ENCODE peak calls at places on chromosomes 11 and 22, in four cellular contexts. One of them, this sample, is unnamed.

GRCh38 chr11:126830216-126830615 is 170.4 kb downstream of the KIRREL3 start:
- DNase-seq in HepG2: no peak
- DNase-seq in H1: no peak
- DNase-seq in K562: no peak
- DNase-seq in this sample: no peak

GRCh38 chr22:29032584-29032983 is 29.0 kb downstream of the C22orf31 start:
- DNase-seq in K562: no peak
- DNase-seq in HepG2: no peak
- DNase-seq in H1: no peak
- DNase-seq in this sample: no peak

GRCh38 chr22:44988671-44989070 is 21.1 kb downstream of the PHF21B start:
- DNase-seq in K562: peak; percentile 11
- DNase-seq in HepG2: no peak
- DNase-seq in H1: no peak
- DNase-seq in this sample: no peak

GRCh38 chr11:75534291-75535038 is 8.7 kb upstream of the GDPD5 start:
- DNase-seq in HepG2: no peak
- DNase-seq in K562: peak; percentile 97
- DNase-seq in H1: no peak
- DNase-seq in this sample: no peak

GRCh38 chr11:69662021-69662698 is 13.0 kb downstream of the LTO1 start:
- DNase-seq in K562: no peak
- DNase-seq in HepG2: no peak
- DNase-seq in H1: no peak
- DNase-seq in this sample: no peak

GRCh38 chr11:63911440-63911839 is 5.5 kb downstream of the RCOR2 start:
- DNase-seq in HepG2: no peak
- DNase-seq in H1: no peak
- DNase-seq in K562: no peak
- DNase-seq in this sample: no peak

GRCh38 chr11:111422494-111423249 is 43.6 kb upstream of the POU2AF1 start:
- DNase-seq in K562: peak; percentile 59
- DNase-seq in H1: peak; percentile 56
- DNase-seq in HepG2: peak; percentile 82
- DNase-seq in this sample: no peak

GRCh38 chr11:43708776-43709175 is 28.2 kb downstream of the HSD17B12 start:
- DNase-seq in H1: no peak
- DNase-seq in HepG2: no peak
- DNase-seq in K562: no peak
- DNase-seq in this sample: no peak

GRCh38 chr11:5007561-5007960 is 12.9 kb downstream of the OR51L1 start:
- DNase-seq in K562: peak; percentile 12
- DNase-seq in H1: no peak
- DNase-seq in HepG2: no peak
- DNase-seq in this sample: no peak

GRCh38 chr11:110131386-110132123 is 38.4 kb downstream of the ZC3H12C start:
- DNase-seq in K562: no peak
- DNase-seq in HepG2: no peak
- DNase-seq in H1: no peak
- DNase-seq in this sample: no peak

GRCh38 chr11:76616676-76617552 is 53.6 kb downstream of the LRRC32 start:
- DNase-seq in H1: no peak
- DNase-seq in HepG2: no peak
- DNase-seq in K562: no peak
- DNase-seq in this sample: no peak

GRCh38 chr11:122656631-122657101 is 1.1 kb downstream of the UBASH3B start:
- DNase-seq in HepG2: no peak
- DNase-seq in K562: no peak
- DNase-seq in H1: no peak
- DNase-seq in this sample: no peak

GRCh38 chr22:46578824-46579561 is 41.2 kb upstream of the GRAMD4 start:
- DNase-seq in HepG2: peak; percentile 64
- DNase-seq in K562: peak; percentile 59
- DNase-seq in H1: no peak
- DNase-seq in this sample: no peak

GRCh38 chr11:10659339-10660216 is 34.0 kb downstream of the IRAG1 start:
- DNase-seq in H1: no peak
- DNase-seq in HepG2: peak; percentile 91
- DNase-seq in K562: peak; percentile 89
- DNase-seq in this sample: no peak

GRCh38 chr11:69231466-69232018 is 62.4 kb upstream of the MYEOV start:
- DNase-seq in H1: no peak
- DNase-seq in K562: no peak
- DNase-seq in HepG2: no peak
- DNase-seq in this sample: no peak

GRCh38 chr11:126990716-126991480 is 9.7 kb downstream of the KIRREL3 start:
- DNase-seq in H1: no peak
- DNase-seq in K562: no peak
- DNase-seq in HepG2: no peak
- DNase-seq in this sample: no peak

GRCh38 chr22:30159561-30160353 is 79.5 kb downstream of the HORMAD2 start:
- DNase-seq in K562: no peak
- DNase-seq in H1: no peak
- DNase-seq in HepG2: peak; percentile 12
- DNase-seq in this sample: no peak

GRCh38 chr22:44728761-44729261 is 23.6 kb upstream of the ARHGAP8 start:
- DNase-seq in K562: no peak
- DNase-seq in HepG2: no peak
- DNase-seq in H1: no peak
- DNase-seq in this sample: no peak

GRCh38 chr11:131910491-131911387 is 540.3 kb downstream of the NTM start:
- DNase-seq in K562: no peak
- DNase-seq in HepG2: no peak
- DNase-seq in H1: no peak
- DNase-seq in this sample: no peak

GRCh38 chr11:45860764-45861510 is 13.7 kb downstream of the CRY2 start:
- DNase-seq in K562: no peak
- DNase-seq in H1: no peak
- DNase-seq in HepG2: no peak
- DNase-seq in this sample: no peak

GRCh38 chr22:37230673-37231405 is 13.2 kb downstream of the RAC2 start:
- DNase-seq in HepG2: no peak
- DNase-seq in H1: no peak
- DNase-seq in K562: no peak
- DNase-seq in this sample: peak; percentile 61

GRCh38 chr22:20013382-20013871 is 3.2 kb downstream of the ARVCF start:
- DNase-seq in H1: peak; percentile 47
- DNase-seq in HepG2: peak; percentile 45
- DNase-seq in K562: peak; percentile 88
- DNase-seq in this sample: no peak

GRCh38 chr11:2928605-2929510 is at the start of gene PHLDA2:
- DNase-seq in H1: no peak
- DNase-seq in K562: peak; percentile 81
- DNase-seq in HepG2: no peak
- DNase-seq in this sample: no peak

GRCh38 chr11:9775393-9775780 is 111.5 kb downstream of the SWAP70 start:
- DNase-seq in H1: no peak
- DNase-seq in HepG2: no peak
- DNase-seq in K562: no peak
- DNase-seq in this sample: no peak

GRCh38 chr11:19746081-19746480 is 33.4 kb downstream of the NAV2 start:
- DNase-seq in HepG2: no peak
- DNase-seq in K562: no peak
- DNase-seq in H1: no peak
- DNase-seq in this sample: no peak

GRCh38 chr22:45703758-45704157 is 32.1 kb downstream of the ATXN10 start:
- DNase-seq in H1: no peak
- DNase-seq in K562: no peak
- DNase-seq in HepG2: no peak
- DNase-seq in this sample: no peak

GRCh38 chr11:64691543-64691942 is 31.5 kb downstream of the NRXN2 start:
- DNase-seq in H1: no peak
- DNase-seq in HepG2: no peak
- DNase-seq in K562: no peak
- DNase-seq in this sample: no peak

GRCh38 chr11:63565728-63566127 is 2.5 kb upstream of the PLAAT2 start:
- DNase-seq in H1: no peak
- DNase-seq in K562: no peak
- DNase-seq in HepG2: no peak
- DNase-seq in this sample: no peak

GRCh38 chr22:17366830-17367229 is 2.4 kb upstream of the CECR2 start:
- DNase-seq in HepG2: no peak
- DNase-seq in H1: no peak
- DNase-seq in K562: peak; percentile 62
- DNase-seq in this sample: no peak

GRCh38 chr11:35525501-35526175 is at the start of gene PAMR1:
- DNase-seq in H1: peak; percentile 54
- DNase-seq in HepG2: no peak
- DNase-seq in K562: no peak
- DNase-seq in this sample: no peak

GRCh38 chr11:2186669-2187266 is 15.2 kb upstream of the TH start:
- DNase-seq in K562: peak; percentile 18
- DNase-seq in H1: no peak
- DNase-seq in HepG2: peak; percentile 59
- DNase-seq in this sample: no peak

GRCh38 chr11:124394408-124394807 is 4.4 kb downstream of the OR8B3 start:
- DNase-seq in HepG2: no peak
- DNase-seq in H1: no peak
- DNase-seq in K562: peak; percentile 64
- DNase-seq in this sample: no peak

GRCh38 chr11:129611661-129612566 is 203.7 kb upstream of the TMEM45B start:
- DNase-seq in K562: peak; percentile 53
- DNase-seq in H1: no peak
- DNase-seq in HepG2: no peak
- DNase-seq in this sample: no peak

GRCh38 chr11:70105755-70106571 is 27.8 kb downstream of the ANO1 start:
- DNase-seq in K562: no peak
- DNase-seq in HepG2: no peak
- DNase-seq in H1: no peak
- DNase-seq in this sample: no peak

GRCh38 chr11:57446055-57446454 is 14.3 kb upstream of the RTN4RL2 start:
- DNase-seq in K562: no peak
- DNase-seq in H1: no peak
- DNase-seq in HepG2: no peak
- DNase-seq in this sample: no peak

GRCh38 chr11:120632579-120632978 is 121.0 kb downstream of the GRIK4 start:
- DNase-seq in H1: no peak
- DNase-seq in K562: peak; percentile 22
- DNase-seq in HepG2: no peak
- DNase-seq in this sample: no peak

GRCh38 chr11:71238285-71238875 is 14.0 kb downstream of the SHANK2 start:
- DNase-seq in K562: no peak
- DNase-seq in H1: no peak
- DNase-seq in HepG2: no peak
- DNase-seq in this sample: no peak

GRCh38 chr11:68338041-68338800 is 25.8 kb downstream of the LRP5 start:
- DNase-seq in K562: no peak
- DNase-seq in HepG2: no peak
- DNase-seq in H1: no peak
- DNase-seq in this sample: no peak

GRCh38 chr22:46044718-46045458 is 67.9 kb upstream of the WNT7B start:
- DNase-seq in K562: no peak
- DNase-seq in H1: no peak
- DNase-seq in HepG2: no peak
- DNase-seq in this sample: no peak

GRCh38 chr11:73752216-73752867 is 8.5 kb downstream of the RAB6A start:
- DNase-seq in H1: no peak
- DNase-seq in K562: no peak
- DNase-seq in HepG2: no peak
- DNase-seq in this sample: no peak
- TF ChIP-seq USF2 in H1: no peak
- TF ChIP-seq USF2 in K562: no peak
- TF ChIP-seq USF2 in HepG2: no peak
- TF ChIP-seq USF2 in this sample: no peak

GRCh38 chr11:65898656-65899355 is 1.4 kb downstream of the FOSL1 start:
- DNase-seq in H1: no peak
- DNase-seq in K562: no peak
- DNase-seq in HepG2: no peak
- DNase-seq in this sample: no peak

GRCh38 chr11:65900899-65901180 is 652 bp upstream of the FOSL1 start:
- DNase-seq in K562: no peak
- DNase-seq in H1: no peak
- DNase-seq in HepG2: no peak
- DNase-seq in this sample: no peak

GRCh38 chr11:65900125-65900898 is at the start of gene FOSL1:
- DNase-seq in H1: peak; percentile 91
- DNase-seq in K562: peak; percentile 97
- DNase-seq in HepG2: peak; percentile 85
- DNase-seq in this sample: peak; percentile 57

GRCh38 chr11:65897020-65897471 is 3.1 kb downstream of the FOSL1 start:
- DNase-seq in H1: no peak
- DNase-seq in HepG2: no peak
- DNase-seq in K562: no peak
- DNase-seq in this sample: no peak

GRCh38 chr11:65899356-65900124 is 648 bp downstream of the FOSL1 start:
- DNase-seq in K562: peak; percentile 89
- DNase-seq in HepG2: peak; percentile 58
- DNase-seq in H1: no peak
- DNase-seq in this sample: no peak
- TF ChIP-seq RAD21 in K562: no peak
- TF ChIP-seq RAD21 in HepG2: peak; percentile 42
- TF ChIP-seq RAD21 in H1: no peak
- TF ChIP-seq RAD21 in this sample: no peak

GRCh38 chr22:22348127-22348814 is 103.7 kb downstream of the VPREB1 start:
- DNase-seq in H1: no peak
- DNase-seq in K562: peak; percentile 55
- DNase-seq in HepG2: peak; percentile 45
- DNase-seq in this sample: no peak
- TF ChIP-seq ATF3 in H1: no peak
- TF ChIP-seq ATF3 in K562: no peak
- TF ChIP-seq ATF3 in HepG2: no peak
- TF ChIP-seq ATF3 in this sample: no peak

GRCh38 chr22:36113121-36113520 is 47.4 kb downstream of the APOL3 start:
- DNase-seq in K562: no peak
- DNase-seq in HepG2: no peak
- DNase-seq in H1: no peak
- DNase-seq in this sample: no peak

GRCh38 chr22:36111316-36111715 is 49.2 kb downstream of the APOL3 start:
- DNase-seq in HepG2: no peak
- DNase-seq in K562: no peak
- DNase-seq in H1: no peak
- DNase-seq in this sample: no peak

GRCh38 chr22:36117053-36117554 is 43.5 kb downstream of the APOL3 start:
- DNase-seq in H1: no peak
- DNase-seq in K562: no peak
- DNase-seq in HepG2: no peak
- DNase-seq in this sample: no peak

GRCh38 chr22:36110306-36110791 is 50.2 kb downstream of the APOL3 start:
- DNase-seq in H1: no peak
- DNase-seq in K562: no peak
- DNase-seq in HepG2: no peak
- DNase-seq in this sample: no peak

DNA sequence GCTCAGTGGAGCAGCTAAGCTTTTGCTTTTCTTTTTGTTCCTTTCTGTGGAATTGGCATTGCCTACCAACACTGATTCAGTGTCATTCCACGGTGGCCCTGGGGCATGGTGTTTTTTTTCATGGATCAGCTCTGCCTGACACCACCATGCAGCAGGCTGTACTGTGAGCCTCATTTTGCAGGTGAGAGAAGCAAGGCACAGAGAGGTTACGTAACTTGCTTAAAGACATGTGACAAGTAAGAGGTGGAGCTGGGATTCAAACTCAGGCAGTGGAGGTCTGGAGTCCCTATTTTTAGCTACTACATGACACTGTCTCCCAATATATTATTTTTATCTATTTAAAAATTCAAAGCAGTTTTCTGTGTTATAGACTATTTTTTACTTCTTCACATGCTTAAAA is 44.4 kb downstream of the APOL3 start:
- DNase-seq in K562: no peak
- DNase-seq in H1: no peak
- DNase-seq in HepG2: no peak
- DNase-seq in this sample: no peak
- TF ChIP-seq USF2 in K562: no peak
- TF ChIP-seq USF2 in H1: no peak
- TF ChIP-seq USF2 in HepG2: no peak
- TF ChIP-seq USF2 in this sample: no peak

This sample was measured in GM12878.